ENCODE peak calls at places on chromosome 3, in eight cellular contexts. One of them, this sample, is unnamed.

GRCh38 chr3:135751991-135752390 is 213.5 kb upstream of the PPP2R3A start:
- DNase-seq in iris pigment epithelial cell: no peak
- DNase-seq in Ammon's horn: no peak
- DNase-seq in HS-27A: no peak
- DNase-seq in activated T-cell treated with anti-CD3 and anti-CD28 coated beads for 24 hours: no peak
- DNase-seq in effector memory CD8-positive, alpha-beta T cell: no peak
- DNase-seq in GM12891: no peak
- DNase-seq in CD8-positive, alpha-beta memory T cell: no peak
- DNase-seq in this sample: no peak

GRCh38 chr3:27666708-27667107 is 55.4 kb downstream of the EOMES start:
- DNase-seq in iris pigment epithelial cell: peak
- DNase-seq in Ammon's horn: peak
- DNase-seq in HS-27A: no peak
- DNase-seq in activated T-cell treated with anti-CD3 and anti-CD28 coated beads for 24 hours: no peak
- DNase-seq in effector memory CD8-positive, alpha-beta T cell: no peak
- DNase-seq in GM12891: no peak
- DNase-seq in CD8-positive, alpha-beta memory T cell: no peak
- DNase-seq in this sample: no peak

GRCh38 chr3:175728566-175728965 is 869.4 kb downstream of the NAALADL2 start:
- DNase-seq in iris pigment epithelial cell: no peak
- DNase-seq in Ammon's horn: no peak
- DNase-seq in HS-27A: no peak
- DNase-seq in activated T-cell treated with anti-CD3 and anti-CD28 coated beads for 24 hours: no peak
- DNase-seq in effector memory CD8-positive, alpha-beta T cell: no peak
- DNase-seq in GM12891: no peak
- DNase-seq in CD8-positive, alpha-beta memory T cell: no peak
- DNase-seq in this sample: no peak

GRCh38 chr3:78907367-78907766 is 860.4 kb downstream of the ROBO1 start:
- DNase-seq in iris pigment epithelial cell: peak
- DNase-seq in Ammon's horn: no peak
- DNase-seq in HS-27A: no peak
- DNase-seq in activated T-cell treated with anti-CD3 and anti-CD28 coated beads for 24 hours: no peak
- DNase-seq in effector memory CD8-positive, alpha-beta T cell: no peak
- DNase-seq in GM12891: no peak
- DNase-seq in CD8-positive, alpha-beta memory T cell: no peak
- DNase-seq in this sample: no peak

GRCh38 chr3:84965141-84965540 is 6.4 kb downstream of the CADM2 start:
- DNase-seq in iris pigment epithelial cell: peak
- DNase-seq in Ammon's horn: peak
- DNase-seq in HS-27A: no peak
- DNase-seq in activated T-cell treated with anti-CD3 and anti-CD28 coated beads for 24 hours: no peak
- DNase-seq in effector memory CD8-positive, alpha-beta T cell: no peak
- DNase-seq in GM12891: no peak
- DNase-seq in CD8-positive, alpha-beta memory T cell: no peak
- DNase-seq in this sample: no peak

GRCh38 chr3:16606398-16606797 is 1.2 kb upstream of the DAZL start:
- DNase-seq in iris pigment epithelial cell: peak
- DNase-seq in Ammon's horn: no peak
- DNase-seq in HS-27A: no peak
- DNase-seq in activated T-cell treated with anti-CD3 and anti-CD28 coated beads for 24 hours: no peak
- DNase-seq in effector memory CD8-positive, alpha-beta T cell: no peak
- DNase-seq in GM12891: no peak
- DNase-seq in CD8-positive, alpha-beta memory T cell: no peak
- DNase-seq in this sample: no peak

GRCh38 chr3:59938857-59939256 is 889.0 kb upstream of the CFAP20DC start:
- DNase-seq in iris pigment epithelial cell: no peak
- DNase-seq in Ammon's horn: no peak
- DNase-seq in HS-27A: no peak
- DNase-seq in activated T-cell treated with anti-CD3 and anti-CD28 coated beads for 24 hours: no peak
- DNase-seq in effector memory CD8-positive, alpha-beta T cell: no peak
- DNase-seq in GM12891: no peak
- DNase-seq in CD8-positive, alpha-beta memory T cell: no peak
- DNase-seq in this sample: no peak

GRCh38 chr3:124607163-124607562 is 123.1 kb upstream of the UMPS start:
- DNase-seq in iris pigment epithelial cell: peak
- DNase-seq in Ammon's horn: no peak
- DNase-seq in HS-27A: no peak
- DNase-seq in activated T-cell treated with anti-CD3 and anti-CD28 coated beads for 24 hours: no peak
- DNase-seq in effector memory CD8-positive, alpha-beta T cell: no peak
- DNase-seq in GM12891: no peak
- DNase-seq in CD8-positive, alpha-beta memory T cell: no peak
- DNase-seq in this sample: no peak

GRCh38 chr3:51967384-51968174 is at the start of gene PCBP4:
- DNase-seq in iris pigment epithelial cell: peak
- DNase-seq in Ammon's horn: peak
- DNase-seq in HS-27A: no peak
- DNase-seq in activated T-cell treated with anti-CD3 and anti-CD28 coated beads for 24 hours: no peak
- DNase-seq in effector memory CD8-positive, alpha-beta T cell: no peak
- DNase-seq in GM12891: peak
- DNase-seq in CD8-positive, alpha-beta memory T cell: no peak
- DNase-seq in this sample: peak

GRCh38 chr3:137867611-137868010 is 103.5 kb downstream of the SOX14 start:
- DNase-seq in iris pigment epithelial cell: no peak
- DNase-seq in Ammon's horn: no peak
- DNase-seq in HS-27A: no peak
- DNase-seq in activated T-cell treated with anti-CD3 and anti-CD28 coated beads for 24 hours: no peak
- DNase-seq in effector memory CD8-positive, alpha-beta T cell: no peak
- DNase-seq in GM12891: no peak
- DNase-seq in CD8-positive, alpha-beta memory T cell: no peak
- DNase-seq in this sample: no peak

GRCh38 chr3:144241381-144241780 is 269.8 kb downstream of the DIPK2A start:
- DNase-seq in iris pigment epithelial cell: no peak
- DNase-seq in Ammon's horn: no peak
- DNase-seq in HS-27A: no peak
- DNase-seq in activated T-cell treated with anti-CD3 and anti-CD28 coated beads for 24 hours: no peak
- DNase-seq in effector memory CD8-positive, alpha-beta T cell: no peak
- DNase-seq in GM12891: no peak
- DNase-seq in CD8-positive, alpha-beta memory T cell: no peak
- DNase-seq in this sample: no peak

GRCh38 chr3:104553121-104553520 is 813.6 kb upstream of the ALCAM start:
- DNase-seq in iris pigment epithelial cell: no peak
- DNase-seq in Ammon's horn: no peak
- DNase-seq in HS-27A: no peak
- DNase-seq in activated T-cell treated with anti-CD3 and anti-CD28 coated beads for 24 hours: no peak
- DNase-seq in effector memory CD8-positive, alpha-beta T cell: no peak
- DNase-seq in GM12891: no peak
- DNase-seq in CD8-positive, alpha-beta memory T cell: no peak
- DNase-seq in this sample: no peak